ENCODE peak calls at places on chromosomes 13 and 19, in eight cellular contexts. B is esophagus muscularis mucosa, R is ovary, D is transverse colon, U is uterus, I is suprapubic skin, N is HepG2, S is K562. X is an unnamed sample.

GRCh38 chr13:28705734-28706133 is 13.0 kb downstream of the SLC46A3 start:
- DNase-seq in B (no peak), R (no peak), D (no peak), U (no peak), I (no peak), N (no peak), S (no peak), X (no peak)

GRCh38 chr13:106493569-106493968 is 41.9 kb downstream of the EFNB2 start:
- DNase-seq in B (no peak), R (no peak), D (no peak), U (no peak), I (no peak), N (no peak), S (no peak), X (no peak)

GRCh38 chr19:55581828-55582223 is 1.2 kb upstream of the ZNF579 start:
- DNase-seq in B (no peak), R (no peak), D (no peak), U (no peak), I (no peak), N (peak; percentile 92), S (no peak), X (no peak)

GRCh38 chr13:47184311-47184710 is 287.5 kb upstream of the HTR2A start:
- DNase-seq in B (no peak), R (no peak), D (no peak), U (no peak), I (no peak), N (no peak), S (no peak), X (no peak)

GRCh38 chr13:29722415-29722814 is 126.9 kb upstream of the SLC7A1 start:
- DNase-seq in B (no peak), R (no peak), D (no peak), U (no peak), I (no peak), N (no peak), S (no peak), X (no peak)

GRCh38 chr19:51799311-51799997 is 4.5 kb downstream of the FPR3 start:
- DNase-seq in B (peak; percentile 96), R (peak; percentile 89), D (peak; percentile 58), U (peak; percentile 78), I (peak; percentile 86), N (peak; percentile 35), S (peak; percentile 88), X (peak; percentile 90)

GRCh38 chr13:26486550-26486949 is 70.9 kb upstream of the WASF3 start:
- DNase-seq in B (no peak), R (no peak), D (no peak), U (peak; percentile 38), I (no peak), N (no peak), S (no peak), X (peak; percentile 63)

GRCh38 chr13:73274147-73274546 is 215.3 kb downstream of the KLF5 start:
- DNase-seq in B (no peak), R (no peak), D (no peak), U (no peak), I (no peak), N (no peak), S (no peak), X (no peak)

GRCh38 chr13:51764184-51765141 is 39.5 kb downstream of the DHRS12 start:
- DNase-seq in B (peak; percentile 91), R (no peak), D (peak; percentile 56), U (peak; percentile 60), I (peak; percentile 91), N (peak; percentile 92), S (no peak), X (peak; percentile 77)

GRCh38 chr19:44005968-44006367 is 3.2 kb downstream of the ZNF230 start:
- DNase-seq in B (no peak), R (no peak), D (no peak), U (no peak), I (no peak), N (no peak), S (no peak), X (no peak)

GRCh38 chr13:98267080-98267912 is 90.2 kb upstream of the RNF113B start:
- DNase-seq in B (no peak), R (no peak), D (peak; percentile 71), U (no peak), I (no peak), N (peak; percentile 94), S (no peak), X (no peak)

GRCh38 chr19:54708781-54709180 is 15.5 kb upstream of the KIR3DL3 start:
- DNase-seq in B (no peak), R (no peak), D (no peak), U (no peak), I (no peak), N (no peak), S (no peak), X (no peak)

GRCh38 chr13:94764576-94765321 is 52.4 kb upstream of the SOX21 start:
- DNase-seq in B (no peak), R (no peak), D (no peak), U (no peak), I (no peak), N (no peak), S (no peak), X (no peak)

GRCh38 chr19:39923862-39924261 is 10.6 kb downstream of the FCGBP start:
- DNase-seq in B (no peak), R (no peak), D (no peak), U (no peak), I (no peak), N (no peak), S (no peak), X (no peak)

GRCh38 chr19:1062387-1063029 is 4.5 kb upstream of the ARHGAP45 start:
- DNase-seq in B (no peak), R (no peak), D (no peak), U (no peak), I (no peak), N (no peak), S (no peak), X (no peak)

DNA sequence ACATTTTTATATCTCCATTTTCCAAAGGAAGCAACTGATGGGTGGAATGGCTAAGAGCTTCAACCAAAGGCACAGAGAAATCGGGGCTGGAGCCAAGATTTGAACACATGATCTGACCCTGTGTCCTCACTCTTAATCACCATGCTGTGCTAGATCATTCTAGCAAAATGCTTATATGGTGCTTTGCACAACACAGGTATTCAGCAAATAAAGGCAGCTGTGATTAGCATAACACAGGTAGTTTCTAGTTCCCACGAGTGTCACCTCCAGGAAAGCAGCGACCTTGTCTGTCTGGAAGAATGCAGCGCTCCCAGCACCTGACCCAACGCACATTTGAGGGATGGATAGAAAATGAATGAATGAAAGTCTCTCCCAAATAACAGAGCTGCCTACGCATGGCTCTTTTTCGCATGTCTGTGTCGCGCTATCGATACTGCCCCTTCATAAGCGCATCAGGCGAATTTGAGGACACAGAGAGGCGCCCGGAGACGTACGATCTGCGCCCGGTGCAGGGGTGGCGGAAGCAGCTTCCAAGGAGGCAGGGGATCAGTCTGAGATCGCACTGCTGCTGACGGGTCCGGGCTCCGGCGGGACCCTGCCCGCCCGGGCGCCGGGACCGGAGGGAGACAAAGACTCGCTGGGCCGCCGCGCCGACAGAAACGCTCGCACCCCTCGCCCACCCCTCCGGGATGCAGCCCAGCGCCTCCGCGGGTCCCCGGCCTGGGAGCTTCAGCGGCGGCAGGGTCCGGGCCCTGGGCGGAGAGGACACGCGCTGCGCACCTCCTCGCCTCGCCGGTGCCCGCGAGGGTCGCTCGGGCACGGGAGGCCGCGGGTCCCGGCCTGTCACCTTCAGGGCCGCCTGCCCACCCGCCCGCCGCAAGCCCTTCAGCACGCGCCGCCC is 609 bp downstream of the EPS15L1 start:
- DNase-seq in B (no peak), R (no peak), D (peak; percentile 26), U (no peak), I (peak; percentile 71), N (no peak), S (peak; percentile 56), X (no peak)
- TF ChIP-seq POLR2A in B (no peak), R (no peak), D (no peak), U (no peak), I (no peak), N (no peak), S (no peak), X (no peak)

GRCh38 chr19:38556521-38557174 is 61.1 kb downstream of the MAP4K1 start:
- DNase-seq in B (no peak), R (no peak), D (no peak), U (no peak), I (no peak), N (no peak), S (peak; percentile 32), X (no peak)
- TF ChIP-seq CTCF in B (no peak), R (no peak), D (no peak), U (no peak), I (no peak), N (no peak), S (no peak), X (no peak)

DNA sequence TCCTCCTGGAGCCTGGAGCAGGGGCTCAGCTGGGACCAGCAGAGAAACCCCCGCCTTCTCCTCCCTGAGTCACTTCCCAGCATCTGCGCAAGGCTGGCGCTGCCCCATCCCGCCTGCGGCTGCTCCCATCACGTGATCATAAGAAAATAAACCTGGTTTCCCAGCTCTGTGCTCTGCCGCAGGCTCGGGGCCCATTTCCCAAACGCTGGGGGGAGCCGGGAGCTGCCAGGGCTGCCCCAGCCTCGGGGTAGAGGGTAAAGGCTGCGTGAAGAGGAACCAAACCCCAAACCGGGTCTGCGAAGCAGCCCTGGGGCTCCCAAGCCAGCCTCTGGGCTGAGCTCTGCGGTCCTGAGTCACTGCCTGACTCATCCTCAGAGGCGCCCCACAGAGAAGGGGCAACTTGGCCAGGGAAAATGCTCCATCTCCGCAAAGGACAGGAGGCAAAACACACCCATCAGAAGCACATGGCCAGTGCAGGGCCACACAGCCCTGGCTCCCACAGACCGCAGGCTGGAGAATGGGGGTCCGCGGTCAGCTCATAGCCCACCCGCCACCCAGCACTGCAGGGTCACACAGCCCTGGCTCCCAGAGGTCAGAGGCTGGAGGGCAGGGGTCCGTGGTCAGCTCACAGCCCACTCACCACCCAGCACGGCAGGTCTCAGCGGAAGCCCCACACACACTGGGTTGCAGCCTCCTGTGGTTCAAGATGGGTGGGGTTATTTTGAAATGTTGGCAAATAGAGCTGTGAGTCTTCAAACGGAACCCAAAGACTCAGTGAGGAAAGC is 67.1 kb downstream of the RASA3 start:
- DNase-seq in B (peak; percentile 98), R (peak; percentile 90), D (peak; percentile 80), U (peak; percentile 92), I (peak; percentile 93), N (peak; percentile 16), S (peak; percentile 87), X (peak; percentile 83)
- TF ChIP-seq POLR2A in B (no peak), R (peak; percentile 32), D (peak; percentile 21), U (peak; percentile 49), I (no peak), N (no peak), S (peak; percentile 65), X (no peak)

GRCh38 chr19:52963229-52963760 is 614 bp upstream of the ZNF816 start:
- DNase-seq in B (no peak), R (peak; percentile 41), D (peak; percentile 17), U (peak; percentile 20), I (no peak), N (peak; percentile 2), S (no peak), X (no peak)
- TF ChIP-seq CTCF in B (no peak), R (no peak), D (no peak), U (no peak), I (no peak), N (peak; percentile 22), S (no peak), X (no peak)

DNA sequence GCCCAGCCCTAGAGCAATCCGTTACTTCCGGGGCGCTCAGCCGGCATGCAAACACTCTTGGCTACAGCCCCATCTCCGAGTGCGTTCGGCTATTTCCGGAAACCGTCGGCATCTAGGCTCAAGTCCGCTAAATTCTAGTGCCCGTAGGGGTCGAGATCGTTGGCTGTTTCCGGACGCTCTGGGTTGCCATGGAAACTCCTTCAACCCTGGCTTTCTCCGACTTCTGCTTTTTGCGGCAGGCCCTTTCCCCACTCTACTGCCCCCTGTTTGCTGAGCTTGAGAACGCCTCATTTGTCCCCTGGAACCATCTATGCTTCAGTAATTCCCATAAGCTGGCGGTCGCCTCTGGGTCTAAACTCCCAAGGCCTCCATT is 533 bp upstream of the PIK3R2 start:
- DNase-seq in B (peak; percentile 99), R (peak; percentile 99), D (peak; percentile 98), U (peak; percentile 98), I (peak; percentile 99), N (peak; percentile 98), S (peak; percentile 99), X (peak; percentile 97)
- TF ChIP-seq POLR2A in B (no peak), R (peak; percentile 2), D (no peak), U (no peak), I (no peak), N (no peak), S (no peak), X (no peak)

X was measured in heart left ventricle.